ENCODE peak calls at places on chromosome 1, in four cellular contexts. M is mesothelial cell of epicardium, W is astrocyte of the spinal cord, C is T-helper 9 cell. L is an unnamed sample.

GRCh38 chr1:34884961-34885360 is 25.4 kb upstream of the SMIM12 start:
- DNase-seq in M (no peak), W (no peak), C (no peak), L (no peak)

GRCh38 chr1:187626056-187626455 is 797.3 kb downstream of the PLA2G4A start:
- DNase-seq in M (no peak), W (no peak), C (no peak), L (no peak)

GRCh38 chr1:32768110-32768857 is 48.9 kb downstream of the YARS1 start:
- DNase-seq in M (no peak), W (no peak), C (no peak), L (no peak)

GRCh38 chr1:16615253-16616252 is 2.2 kb upstream of the NBPF1 start:
- DNase-seq in M (no peak), W (no peak), C (no peak), L (no peak)

GRCh38 chr1:67532452-67533216 is 102.4 kb upstream of the SERBP1 start:
- DNase-seq in M (no peak), W (peak), C (no peak), L (peak)

GRCh38 chr1:220711086-220711809 is 21.1 kb downstream of the C1orf115 start:
- DNase-seq in M (no peak), W (no peak), C (no peak), L (no peak)

GRCh38 chr1:40708750-40709099 is 17.2 kb downstream of the NFYC start:
- DNase-seq in M (no peak), W (peak), C (no peak), L (no peak)

GRCh38 chr1:8078176-8078671 is 52.1 kb upstream of the ERRFI1 start:
- DNase-seq in M (no peak), W (peak), C (no peak), L (peak)

GRCh38 chr1:165639821-165640623 is 9.0 kb downstream of the MGST3 start:
- DNase-seq in M (no peak), W (no peak), C (no peak), L (no peak)

L was measured in HT1080.